ENCODE peak calls at places on chromosomes 11 and 22, in four cellular contexts. One of them, this sample, is unnamed.

GRCh38 chr22:45684169-45684568 is 12.5 kb downstream of the ATXN10 start:
- DNase-seq in Calu3: no peak
- DNase-seq in fibroblast of lung: no peak
- DNase-seq in pancreas: no peak
- DNase-seq in this sample: no peak

GRCh38 chr11:20854214-20854613 is 184.8 kb downstream of the NELL1 start:
- DNase-seq in pancreas: no peak
- DNase-seq in fibroblast of lung: no peak
- DNase-seq in Calu3: no peak
- DNase-seq in this sample: no peak

GRCh38 chr11:72224587-72225410 is at the start of gene INPPL1:
- DNase-seq in fibroblast of lung: peak; percentile 25
- DNase-seq in pancreas: peak; percentile 71
- DNase-seq in Calu3: peak; percentile 48
- DNase-seq in this sample: no peak

GRCh38 chr11:5336331-5336730 is 7.0 kb downstream of the OR51B5 start:
- DNase-seq in pancreas: no peak
- DNase-seq in Calu3: no peak
- DNase-seq in fibroblast of lung: peak; percentile 11
- DNase-seq in this sample: no peak

GRCh38 chr11:32870676-32871075 is 21.9 kb upstream of the QSER1 start:
- DNase-seq in Calu3: peak; percentile 38
- DNase-seq in pancreas: no peak
- DNase-seq in fibroblast of lung: no peak
- DNase-seq in this sample: no peak

GRCh38 chr22:36425977-36426523 is 38.3 kb upstream of the MYH9 start:
- DNase-seq in fibroblast of lung: peak; percentile 59
- DNase-seq in pancreas: no peak
- DNase-seq in Calu3: no peak
- DNase-seq in this sample: no peak

GRCh38 chr11:112004389-112004788 is 20.8 kb upstream of the DLAT start:
- DNase-seq in fibroblast of lung: no peak
- DNase-seq in Calu3: no peak
- DNase-seq in pancreas: no peak
- DNase-seq in this sample: no peak

GRCh38 chr11:79957702-79958101 is 516.9 kb upstream of the TENM4 start:
- DNase-seq in fibroblast of lung: no peak
- DNase-seq in Calu3: no peak
- DNase-seq in pancreas: no peak
- DNase-seq in this sample: no peak

GRCh38 chr22:24758164-24758799 is 16.2 kb downstream of the PIWIL3 start:
- DNase-seq in pancreas: peak; percentile 46
- DNase-seq in Calu3: peak; percentile 65
- DNase-seq in fibroblast of lung: peak; percentile 71
- DNase-seq in this sample: peak; percentile 3

GRCh38 chr11:118914178-118914918 is 11.4 kb downstream of the BCL9L start:
- DNase-seq in pancreas: peak; percentile 73
- DNase-seq in fibroblast of lung: no peak
- DNase-seq in Calu3: peak; percentile 78
- DNase-seq in this sample: no peak

GRCh38 chr11:67261635-67261941 is 4.7 kb upstream of the GRK2 start:
- DNase-seq in Calu3: no peak
- DNase-seq in fibroblast of lung: no peak
- DNase-seq in pancreas: no peak
- DNase-seq in this sample: no peak

GRCh38 chr22:37203354-37204044 is 8.8 kb downstream of the SSTR3 start:
- DNase-seq in pancreas: no peak
- DNase-seq in Calu3: no peak
- DNase-seq in fibroblast of lung: no peak
- DNase-seq in this sample: no peak

GRCh38 chr22:39962071-39962470 is 1.9 kb downstream of the TMA7B start:
- DNase-seq in fibroblast of lung: no peak
- DNase-seq in pancreas: no peak
- DNase-seq in Calu3: no peak
- DNase-seq in this sample: no peak

GRCh38 chr11:45794169-45794568 is 10.8 kb upstream of the SLC35C1 start:
- DNase-seq in Calu3: no peak
- DNase-seq in pancreas: no peak
- DNase-seq in fibroblast of lung: no peak
- DNase-seq in this sample: no peak

GRCh38 chr11:96456111-96456510 is 66.3 kb downstream of the JRKL start:
- DNase-seq in fibroblast of lung: no peak
- DNase-seq in Calu3: no peak
- DNase-seq in pancreas: no peak
- DNase-seq in this sample: no peak

GRCh38 chr11:3160252-3161031 is 4.7 kb downstream of the OSBPL5 start:
- DNase-seq in pancreas: peak; percentile 81
- DNase-seq in Calu3: peak; percentile 61
- DNase-seq in fibroblast of lung: peak; percentile 96
- DNase-seq in this sample: peak; percentile 73

GRCh38 chr22:29202231-29203192 is 3.2 kb upstream of the EMID1 start:
- DNase-seq in pancreas: no peak
- DNase-seq in fibroblast of lung: peak; percentile 24
- DNase-seq in Calu3: peak; percentile 28
- DNase-seq in this sample: no peak

GRCh38 chr11:13717331-13717730 is 48.9 kb downstream of the FAR1 start:
- DNase-seq in Calu3: no peak
- DNase-seq in pancreas: no peak
- DNase-seq in fibroblast of lung: peak; percentile 78
- DNase-seq in this sample: peak; percentile 39

GRCh38 chr11:108115495-108116140 is 5.7 kb upstream of the ACAT1 start:
- DNase-seq in pancreas: peak; percentile 93
- DNase-seq in Calu3: peak; percentile 65
- DNase-seq in fibroblast of lung: peak; percentile 91
- DNase-seq in this sample: peak; percentile 70

GRCh38 chr11:72072348-72072747 is 8.0 kb downstream of the NUMA1 start:
- DNase-seq in Calu3: peak; percentile 33
- DNase-seq in pancreas: no peak
- DNase-seq in fibroblast of lung: peak; percentile 71
- DNase-seq in this sample: no peak

GRCh38 chr11:33187851-33188722 is 26.8 kb upstream of the CSTF3 start:
- DNase-seq in Calu3: no peak
- DNase-seq in fibroblast of lung: no peak
- DNase-seq in pancreas: no peak
- DNase-seq in this sample: no peak

GRCh38 chr11:67211656-67212436 is 54.4 kb upstream of the GRK2 start:
- DNase-seq in fibroblast of lung: no peak
- DNase-seq in pancreas: no peak
- DNase-seq in Calu3: no peak
- DNase-seq in this sample: no peak

GRCh38 chr11:134253189-134253993 is at the start of the genes ACAD8 and THYN1:
- DNase-seq in pancreas: peak; percentile 95
- DNase-seq in fibroblast of lung: peak; percentile 96
- DNase-seq in Calu3: peak; percentile 95
- DNase-seq in this sample: peak; percentile 89
- TF ChIP-seq CTCF in pancreas: peak; percentile 17
- TF ChIP-seq CTCF in fibroblast of lung: peak; percentile 28
- TF ChIP-seq CTCF in Calu3: no peak
- TF ChIP-seq CTCF in this sample: peak; percentile 7

GRCh38 chr11:58060939-58061672 is 30.4 kb downstream of the OR6Q1 start:
- DNase-seq in Calu3: no peak
- DNase-seq in pancreas: no peak
- DNase-seq in fibroblast of lung: no peak
- DNase-seq in this sample: no peak
- TF ChIP-seq CTCF in Calu3: no peak
- TF ChIP-seq CTCF in pancreas: no peak
- TF ChIP-seq CTCF in fibroblast of lung: peak; percentile 16
- TF ChIP-seq CTCF in this sample: peak; percentile 29

DNA sequence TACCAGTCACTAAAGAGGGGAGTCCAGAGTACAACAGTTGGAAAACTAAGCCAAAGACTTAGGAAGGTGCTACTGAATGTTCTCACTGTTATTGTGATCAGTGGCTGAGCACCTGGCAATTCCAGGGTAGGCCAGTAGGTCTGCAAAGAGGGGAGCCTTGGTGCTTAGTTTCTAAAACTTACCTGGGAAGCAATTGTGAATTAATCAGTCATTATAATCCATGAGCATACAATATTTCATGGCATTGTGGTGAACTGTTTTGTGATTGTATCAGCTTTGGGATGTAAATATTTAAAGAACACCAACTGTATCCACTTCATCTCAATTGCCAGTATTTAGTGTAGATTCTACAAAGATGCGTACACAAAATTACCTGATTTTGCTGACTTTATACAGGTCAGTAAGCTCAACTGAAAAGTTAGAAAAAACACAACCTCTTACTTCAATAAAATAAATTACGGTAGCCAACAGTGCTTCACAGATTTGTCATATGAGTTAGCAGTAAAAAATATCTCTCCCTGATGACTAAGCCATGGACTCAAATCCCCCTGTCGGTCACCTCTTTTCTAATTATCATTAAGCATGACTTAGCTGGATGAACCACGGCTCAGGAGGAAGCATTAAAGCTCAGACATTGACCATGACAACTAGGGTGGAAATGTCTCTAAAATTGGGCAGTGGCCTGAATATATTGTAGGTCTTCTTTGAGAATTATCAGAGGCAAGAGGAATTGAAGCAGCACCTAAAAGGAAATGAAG is 30.8 kb upstream of the SORL1 start:
- DNase-seq in pancreas: no peak
- DNase-seq in fibroblast of lung: no peak
- DNase-seq in Calu3: no peak
- DNase-seq in this sample: no peak
- TF ChIP-seq CTCF in pancreas: no peak
- TF ChIP-seq CTCF in fibroblast of lung: no peak
- TF ChIP-seq CTCF in Calu3: no peak
- TF ChIP-seq CTCF in this sample: peak; percentile 35

GRCh38 chr11:12016246-12016645 is 7.8 kb upstream of the DKK3 start:
- DNase-seq in fibroblast of lung: no peak
- DNase-seq in Calu3: no peak
- DNase-seq in pancreas: no peak
- DNase-seq in this sample: no peak
- TF ChIP-seq CTCF in fibroblast of lung: peak; percentile 19
- TF ChIP-seq CTCF in Calu3: no peak
- TF ChIP-seq CTCF in pancreas: no peak
- TF ChIP-seq CTCF in this sample: no peak

DNA sequence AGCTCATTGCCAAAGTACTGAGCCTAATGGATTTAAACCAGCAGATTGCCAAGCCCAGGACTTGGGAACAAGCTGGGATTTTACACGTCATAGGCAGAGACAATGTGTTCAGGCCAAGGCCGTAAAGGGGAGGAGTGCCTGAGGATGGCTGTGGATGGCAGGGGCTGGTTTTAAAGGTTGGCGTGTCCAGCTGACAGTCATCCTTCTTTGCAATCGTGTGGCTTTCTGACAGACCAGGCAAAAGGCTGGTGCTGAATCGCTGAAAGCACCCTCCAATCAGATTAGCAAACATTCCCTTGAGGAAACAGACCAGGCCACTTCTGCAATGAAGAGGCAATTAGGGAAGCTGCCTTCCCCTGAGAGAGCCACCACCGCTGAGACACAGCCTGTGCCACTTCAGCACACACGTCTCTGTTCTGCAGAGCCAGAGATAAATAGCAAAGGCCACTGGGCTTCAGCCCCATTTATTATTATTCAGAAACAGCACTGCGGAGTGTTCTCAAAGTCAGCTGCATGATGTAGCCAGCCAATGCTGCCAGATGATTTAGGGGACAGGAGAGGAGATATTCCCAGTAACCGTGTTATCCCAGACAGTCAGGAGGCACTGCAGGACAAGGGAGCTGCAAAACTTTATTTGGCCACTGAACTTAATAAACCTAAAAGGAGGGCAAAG is 54.2 kb upstream of the CSNK2A3 start:
- DNase-seq in Calu3: no peak
- DNase-seq in fibroblast of lung: no peak
- DNase-seq in pancreas: no peak
- DNase-seq in this sample: no peak
- TF ChIP-seq CTCF in Calu3: no peak
- TF ChIP-seq CTCF in fibroblast of lung: no peak
- TF ChIP-seq CTCF in pancreas: no peak
- TF ChIP-seq CTCF in this sample: no peak

DNA sequence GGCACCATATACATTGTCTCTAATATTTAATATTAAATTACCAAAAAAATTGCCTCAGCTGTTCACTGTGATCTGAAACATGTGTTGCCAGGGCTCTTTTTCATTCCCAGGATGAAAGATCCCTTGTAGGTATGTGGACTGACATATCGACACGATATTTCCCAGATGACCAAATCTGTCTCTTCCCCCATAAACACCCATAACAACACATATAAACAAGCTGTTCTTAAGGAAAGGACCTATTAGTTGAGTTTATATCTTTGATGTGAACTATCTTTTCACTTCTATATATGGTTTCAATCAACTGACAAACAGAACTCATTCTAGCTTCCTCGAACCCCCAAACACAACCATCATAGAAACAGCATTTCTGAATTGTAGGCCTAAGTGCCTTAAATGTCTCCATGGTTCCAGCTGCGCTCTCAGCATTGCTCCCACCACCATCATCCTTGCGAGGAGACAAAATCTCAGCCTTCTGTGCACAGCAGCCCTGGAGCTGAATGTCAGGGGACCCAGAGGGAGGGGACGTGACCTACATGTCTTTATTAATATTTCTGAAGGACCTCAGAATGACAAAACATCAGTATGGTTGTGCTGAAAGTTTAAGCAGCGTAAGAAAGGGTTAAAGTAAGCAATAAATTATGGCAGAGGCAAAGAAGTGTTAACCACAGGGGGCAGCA is 67.0 kb downstream of the ETS1 start:
- DNase-seq in Calu3: no peak
- DNase-seq in pancreas: no peak
- DNase-seq in fibroblast of lung: peak; percentile 32
- DNase-seq in this sample: no peak
- TF ChIP-seq CTCF in Calu3: no peak
- TF ChIP-seq CTCF in pancreas: no peak
- TF ChIP-seq CTCF in fibroblast of lung: no peak
- TF ChIP-seq CTCF in this sample: peak; percentile 25

GRCh38 chr11:34454308-34455032 is 15.7 kb downstream of the CAT start:
- DNase-seq in Calu3: no peak
- DNase-seq in pancreas: no peak
- DNase-seq in fibroblast of lung: no peak
- DNase-seq in this sample: no peak
- TF ChIP-seq CTCF in Calu3: no peak
- TF ChIP-seq CTCF in pancreas: no peak
- TF ChIP-seq CTCF in fibroblast of lung: no peak
- TF ChIP-seq CTCF in this sample: no peak

DNA sequence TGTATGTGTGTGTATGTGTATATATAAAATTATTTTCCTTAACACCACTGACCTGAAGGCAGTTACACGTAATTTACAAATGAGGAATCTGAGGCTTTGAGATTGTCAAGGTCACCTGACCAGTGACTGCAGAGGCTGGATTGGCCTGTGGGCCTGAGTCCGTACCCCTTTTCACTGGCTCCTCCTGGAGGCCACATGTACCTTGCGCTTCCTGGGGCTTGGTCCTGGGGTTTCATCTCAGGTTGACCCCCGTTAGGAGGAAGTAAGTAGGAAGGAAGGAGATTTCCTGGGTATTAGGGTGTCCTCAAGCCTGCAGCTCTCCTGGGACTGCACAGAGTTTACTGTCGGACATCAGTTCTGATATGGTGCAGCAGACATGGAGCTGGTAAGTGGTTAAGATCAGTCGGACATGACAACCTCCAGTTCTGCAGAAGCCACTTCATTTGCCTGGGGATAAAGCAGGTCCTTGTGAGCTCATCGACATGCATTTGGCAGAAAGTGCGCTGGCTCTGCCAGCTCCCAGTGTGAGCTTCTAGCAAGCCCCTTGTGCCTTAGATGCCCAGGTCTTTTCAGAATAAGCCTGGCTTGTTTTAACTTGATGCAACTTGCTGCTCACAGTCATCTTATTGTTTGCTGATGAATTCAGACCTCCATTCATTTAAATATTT is 36.6 kb downstream of the ST3GAL4 start:
- DNase-seq in Calu3: no peak
- DNase-seq in fibroblast of lung: no peak
- DNase-seq in pancreas: no peak
- DNase-seq in this sample: no peak
- TF ChIP-seq CTCF in Calu3: no peak
- TF ChIP-seq CTCF in fibroblast of lung: no peak
- TF ChIP-seq CTCF in pancreas: no peak
- TF ChIP-seq CTCF in this sample: peak; percentile 53

GRCh38 chr22:43993072-43993760 is 30.9 kb upstream of the PARVB start:
- DNase-seq in Calu3: peak; percentile 53
- DNase-seq in fibroblast of lung: peak; percentile 75
- DNase-seq in pancreas: no peak
- DNase-seq in this sample: no peak
- TF ChIP-seq CTCF in Calu3: peak; percentile 91
- TF ChIP-seq CTCF in fibroblast of lung: peak; percentile 97
- TF ChIP-seq CTCF in pancreas: peak; percentile 78
- TF ChIP-seq CTCF in this sample: peak; percentile 96